ENCODE peak calls at places on chromosomes 5 and 9, in four cellular contexts. I is SK-N-SH, T is HCT116, B is HepG2. A is an unnamed sample.

GRCh38 chr9:131478421-131478868 is 24.3 kb upstream of the POMT1 start:
- DNase-seq in I (peak; percentile 86), T (peak; percentile 3), B (peak; percentile 46), A (peak; percentile 67)

GRCh38 chr5:143041461-143041860 is 271.3 kb downstream of the ARHGAP26 start:
- DNase-seq in I (no peak), T (no peak), B (no peak), A (no peak)

GRCh38 chr5:116361171-116361967 is 213.3 kb downstream of the SEMA6A start:
- DNase-seq in I (peak; percentile 37), T (no peak), B (no peak), A (no peak)

GRCh38 chr5:43042176-43042625 is 2.1 kb upstream of the ANXA2R start:
- DNase-seq in I (peak; percentile 68), T (peak; percentile 43), B (peak; percentile 47), A (peak; percentile 61)

GRCh38 chr5:82375488-82376294 is 97.5 kb upstream of the RPS23 start:
- DNase-seq in I (no peak), T (no peak), B (peak; percentile 47), A (no peak)

GRCh38 chr5:77645158-77645994 is 6.9 kb upstream of the OTP start:
- DNase-seq in I (peak; percentile 93), T (peak; percentile 29), B (peak; percentile 13), A (peak; percentile 86)

GRCh38 chr5:141992349-141992963 is 20.4 kb downstream of the GNPDA1 start:
- DNase-seq in I (peak; percentile 65), T (no peak), B (peak; percentile 55), A (peak; percentile 58)

GRCh38 chr5:143274952-143275351 is 128.5 kb downstream of the NR3C1 start:
- DNase-seq in I (no peak), T (no peak), B (no peak), A (no peak)

GRCh38 chr9:138104251-138105122 is 226.9 kb downstream of the CACNA1B start:
- DNase-seq in I (no peak), T (no peak), B (no peak), A (no peak)

GRCh38 chr9:122389799-122390481 is 19.1 kb downstream of the PTGS1 start:
- DNase-seq in I (no peak), T (no peak), B (no peak), A (no peak)

GRCh38 chr5:173774212-173774850 is 113.8 kb upstream of the CPEB4 start:
- DNase-seq in I (no peak), T (no peak), B (no peak), A (no peak)

GRCh38 chr5:135271533-135272310 is 127.3 kb downstream of the MACROH2A1 start:
- DNase-seq in I (peak; percentile 27), T (no peak), B (peak; percentile 29), A (peak; percentile 96)

GRCh38 chr5:78888580-78889187 is 96.4 kb downstream of the ARSB start:
- DNase-seq in I (no peak), T (no peak), B (no peak), A (no peak)

GRCh38 chr9:19381656-19382055 is 1.6 kb upstream of the RPS6 start:
- DNase-seq in I (no peak), T (no peak), B (no peak), A (no peak)

GRCh38 chr5:120823316-120823715 is 359.2 kb downstream of the PRR16 start:
- DNase-seq in I (no peak), T (no peak), B (no peak), A (no peak)

GRCh38 chr5:143011621-143012020 is 241.4 kb downstream of the ARHGAP26 start:
- DNase-seq in I (no peak), T (no peak), B (peak; percentile 92), A (no peak)

GRCh38 chr5:138955672-138956295 is 80.6 kb upstream of the LRRTM2 start:
- DNase-seq in I (no peak), T (no peak), B (no peak), A (no peak)

GRCh38 chr9:21764736-21765245 is 37.6 kb upstream of the MTAP start:
- DNase-seq in I (no peak), T (no peak), B (peak; percentile 1), A (no peak)

GRCh38 chr9:134375011-134375390 is 48.7 kb downstream of the RXRA start:
- DNase-seq in I (no peak), T (no peak), B (no peak), A (no peak)
- TF ChIP-seq ELF1 in I (no peak), T (no peak), B (no peak), A (no peak)

GRCh38 chr9:136509549-136509948 is 26.7 kb upstream of the SEC16A start:
- DNase-seq in I (no peak), T (no peak), B (no peak), A (no peak)

GRCh38 chr9:136510561-136510960 is 27.7 kb upstream of the SEC16A start:
- DNase-seq in I (no peak), T (no peak), B (no peak), A (no peak)

GRCh38 chr9:136512651-136513066 is 29.8 kb upstream of the SEC16A start:
- DNase-seq in I (peak; percentile 89), T (no peak), B (no peak), A (peak; percentile 96)

GRCh38 chr9:136511670-136512592 is 29.1 kb upstream of the SEC16A start:
- DNase-seq in I (no peak), T (no peak), B (peak; percentile 34), A (peak; percentile 82)

GRCh38 chr9:136511144-136511669 is 28.4 kb upstream of the SEC16A start:
- DNase-seq in I (no peak), T (no peak), B (no peak), A (no peak)
- H3K36me3 ChIP-seq in I (peaks cover 6% of the 10 kb centered on the region), T (peaks cover 29% of the 10 kb centered on the region), B (no peaks in the 10 kb centered on the region), A (peaks cover 77% of the 10 kb centered on the region)

GRCh38 chr5:13662646-13663045 is 281.8 kb downstream of the DNAH5 start:
- DNase-seq in I (no peak), T (no peak), B (no peak), A (no peak)

GRCh38 chr5:13664377-13664776 is 280.1 kb downstream of the DNAH5 start:
- DNase-seq in I (no peak), T (no peak), B (no peak), A (no peak)

GRCh38 chr5:13658761-13659160 is 285.7 kb downstream of the DNAH5 start:
- DNase-seq in I (no peak), T (no peak), B (no peak), A (no peak)

GRCh38 chr5:13659391-13659790 is 285.1 kb downstream of the DNAH5 start:
- DNase-seq in I (no peak), T (no peak), B (no peak), A (no peak)

GRCh38 chr5:13660072-13660471 is 284.4 kb downstream of the DNAH5 start:
- DNase-seq in I (no peak), T (no peak), B (no peak), A (no peak)
- TF ChIP-seq ELF1 in I (no peak), T (no peak), B (no peak), A (no peak)

GRCh38 chr9:71706172-71706571 is 62.1 kb downstream of the CEMIP2 start:
- DNase-seq in I (no peak), T (no peak), B (no peak), A (no peak)

GRCh38 chr9:71704806-71705205 is 63.5 kb downstream of the CEMIP2 start:
- DNase-seq in I (no peak), T (no peak), B (no peak), A (no peak)

GRCh38 chr9:71697882-71698281 is 70.4 kb downstream of the CEMIP2 start:
- DNase-seq in I (no peak), T (no peak), B (no peak), A (no peak)

GRCh38 chr9:71703172-71703872 is 65.0 kb downstream of the CEMIP2 start:
- DNase-seq in I (no peak), T (no peak), B (no peak), A (no peak)
- H3K36me3 ChIP-seq in I (peaks cover 18% of the 10 kb centered on the region), T (no peaks in the 10 kb centered on the region), B (peaks cover 73% of the 10 kb centered on the region), A (peaks cover 40% of the 10 kb centered on the region)

GRCh38 chr5:38642194-38642987 is 85.9 kb upstream of the LIFR start:
- DNase-seq in I (peak; percentile 31), T (no peak), B (no peak), A (no peak)

GRCh38 chr5:38641003-38641402 is 84.6 kb upstream of the LIFR start:
- DNase-seq in I (no peak), T (no peak), B (no peak), A (no peak)

GRCh38 chr5:38650540-38651275 is 94.3 kb upstream of the LIFR start:
- DNase-seq in I (no peak), T (no peak), B (no peak), A (no peak)

GRCh38 chr5:38648703-38649291 is 92.4 kb upstream of the LIFR start:
- DNase-seq in I (no peak), T (no peak), B (no peak), A (no peak)

DNA sequence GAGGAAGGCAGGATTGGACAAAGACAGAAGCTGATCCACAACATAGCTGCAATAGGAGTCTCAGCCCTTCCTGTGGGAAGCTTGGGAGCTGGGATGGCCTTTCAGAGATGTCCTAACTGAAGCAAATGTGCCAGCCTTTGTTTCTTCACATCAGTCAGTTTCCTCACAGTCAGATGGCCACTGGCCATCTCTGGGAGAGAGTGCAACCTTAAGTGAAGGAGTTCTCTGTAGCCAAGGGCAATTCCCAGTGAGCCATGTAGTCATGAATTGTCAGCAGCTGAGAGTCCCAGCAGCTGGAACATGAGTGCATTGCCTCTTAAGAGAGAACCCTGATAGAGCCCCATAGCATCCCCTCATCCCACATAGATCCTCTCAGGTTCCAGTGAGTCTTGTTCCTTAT is 89.1 kb upstream of the LIFR start:
- DNase-seq in I (no peak), T (no peak), B (no peak), A (no peak)
- TF ChIP-seq ELF1 in I (no peak), T (no peak), B (no peak), A (no peak)

GRCh38 chr9:121169094-121169601 is 32.5 kb downstream of the RAB14 start:
- DNase-seq in I (peak; percentile 18), T (no peak), B (peak; percentile 5), A (peak; percentile 31)

GRCh38 chr9:121173501-121173900 is 28.2 kb downstream of the RAB14 start:
- DNase-seq in I (no peak), T (no peak), B (no peak), A (no peak)

GRCh38 chr9:121171236-121171635 is 30.4 kb downstream of the RAB14 start:
- DNase-seq in I (no peak), T (no peak), B (no peak), A (no peak)

GRCh38 chr9:121168052-121168451 is 33.6 kb downstream of the RAB14 start:
- DNase-seq in I (no peak), T (no peak), B (no peak), A (no peak)

GRCh38 chr9:121172726-121173487 is 28.8 kb downstream of the RAB14 start:
- DNase-seq in I (no peak), T (no peak), B (no peak), A (no peak)
- H3K36me3 ChIP-seq in I (peaks cover 66% of the 10 kb centered on the region), T (peaks cover 4% of the 10 kb centered on the region), B (peaks cover 36% of the 10 kb centered on the region), A (peaks cover 88% of the 10 kb centered on the region)

GRCh38 chr9:108588246-108588645 is 267.5 kb downstream of the ACTL7B start:
- DNase-seq in I (no peak), T (no peak), B (no peak), A (no peak)
- TF ChIP-seq ELF1 in I (no peak), T (no peak), B (no peak), A (no peak)

GRCh38 chr9:106934424-106934823 is 71.5 kb downstream of the ZNF462 start:
- DNase-seq in I (no peak), T (no peak), B (no peak), A (no peak)
- H3K36me3 ChIP-seq in I (peaks cover 55% of the 10 kb centered on the region), T (no peaks in the 10 kb centered on the region), B (no peaks in the 10 kb centered on the region), A (no peaks in the 10 kb centered on the region)

A was measured in K562.